ENCODE peak calls at places on chromosomes 6 and 20, in four cellular contexts. K is head of caudate nucleus; Q is CD4-positive, alpha-beta T cell; J is cerebellar nuclear complex. C is an unnamed sample.

GRCh38 chr6:69570126-69570525 is 226.7 kb downstream of the LMBRD1 start:
- DNase-seq in K (no peak), J (no peak), Q (no peak), C (no peak)

GRCh38 chr6:52953911-52954839 is 40.9 kb downstream of the GSTA4 start:
- DNase-seq in Q (no peak), J (no peak), K (no peak), C (no peak)

GRCh38 chr20:22414354-22414753 is 170.0 kb downstream of the FOXA2 start:
- DNase-seq in J (no peak), Q (no peak), K (no peak), C (no peak)

GRCh38 chr6:39218868-39219567 is 10.3 kb downstream of the KCNK5 start:
- DNase-seq in K (no peak), Q (no peak), J (no peak), C (no peak)

GRCh38 chr6:141415896-141416295 is 716.8 kb upstream of the GJE1 start:
- DNase-seq in Q (no peak), K (no peak), J (no peak), C (no peak)

GRCh38 chr20:13883425-13883824 is 98.6 kb downstream of the NDUFAF5 start:
- DNase-seq in Q (no peak), J (no peak), K (no peak), C (no peak)

GRCh38 chr6:169174516-169175359 is 78.9 kb downstream of the THBS2 start:
- DNase-seq in K (no peak), J (no peak), Q (no peak), C (no peak)

GRCh38 chr6:97765480-97765879 is 482.5 kb upstream of the MMS22L start:
- DNase-seq in K (no peak), Q (no peak), J (no peak), C (no peak)

GRCh38 chr6:40378725-40379074 is 208.5 kb downstream of the LRFN2 start:
- DNase-seq in Q (no peak), J (no peak), K (no peak), C (no peak)

GRCh38 chr6:12766365-12766764 is 49.8 kb downstream of the PHACTR1 start:
- DNase-seq in Q (no peak), K (no peak), J (no peak), C (no peak)

GRCh38 chr6:40626886-40627285 is 39.7 kb upstream of the LRFN2 start:
- DNase-seq in K (no peak), Q (no peak), J (no peak), C (no peak)

GRCh38 chr6:22035690-22036089 is 261.1 kb downstream of the PRL start:
- DNase-seq in Q (no peak), K (no peak), J (no peak), C (no peak)

GRCh38 chr6:53628354-53629119 is 37.0 kb downstream of the KLHL31 start:
- DNase-seq in K (no peak), Q (no peak), J (no peak), C (no peak)

GRCh38 chr6:36780517-36781210 is 58.6 kb downstream of the CPNE5 start:
- DNase-seq in K (no peak), J (no peak), Q (no peak), C (no peak)

GRCh38 chr6:134342211-134342610 is 24.3 kb upstream of the SGK1 start:
- DNase-seq in J (no peak), Q (no peak), K (no peak), C (no peak)

GRCh38 chr6:136249811-136250685 is at the start of gene MTFR2:
- DNase-seq in Q (peak), J (peak), K (peak), C (peak)

GRCh38 chr20:60062431-60063336 is 104.5 kb downstream of the CDH26 start:
- DNase-seq in J (no peak), K (peak), Q (no peak), C (no peak)

GRCh38 chr6:156991971-156992370 is 214.8 kb downstream of the ARID1B start:
- DNase-seq in Q (no peak), J (no peak), K (no peak), C (no peak)

GRCh38 chr6:144423167-144423566 is 138.0 kb downstream of the UTRN start:
- DNase-seq in J (no peak), K (no peak), Q (no peak), C (no peak)

GRCh38 chr6:73290435-73290834 is 27.4 kb upstream of the KHDC1 start:
- DNase-seq in J (no peak), Q (no peak), K (no peak), C (no peak)

GRCh38 chr6:129672345-129672691 is 37.7 kb downstream of the ARHGAP18 start:
- DNase-seq in K (no peak), Q (no peak), J (no peak), C (no peak)

C was measured in effector memory CD8-positive, alpha-beta T cell.